ENCODE peak calls at places on chromosomes 1 and 21, in six cellular contexts. One of them, this sample, is unnamed.

GRCh38 chr21:45019076-45019886 is 55.1 kb upstream of the ADARB1 start:
- DNase-seq in renal cortical epithelial cell: no peak
- DNase-seq in HEK293T: no peak
- DNase-seq in hepatocyte: no peak
- DNase-seq in memory B cell: no peak
- DNase-seq in OCI-LY7: no peak
- DNase-seq in this sample: no peak

GRCh38 chr21:32351428-32351827 is 41.4 kb downstream of the URB1 start:
- DNase-seq in renal cortical epithelial cell: no peak
- DNase-seq in memory B cell: no peak
- DNase-seq in hepatocyte: no peak
- DNase-seq in OCI-LY7: no peak
- DNase-seq in HEK293T: no peak
- DNase-seq in this sample: no peak

GRCh38 chr1:155009221-155009711 is 6.7 kb downstream of the ZBTB7B start:
- DNase-seq in memory B cell: no peak
- DNase-seq in OCI-LY7: no peak
- DNase-seq in renal cortical epithelial cell: no peak
- DNase-seq in hepatocyte: no peak
- DNase-seq in HEK293T: no peak
- DNase-seq in this sample: no peak

GRCh38 chr1:86757272-86757984 is 53.1 kb downstream of the SH3GLB1 start:
- DNase-seq in HEK293T: no peak
- DNase-seq in hepatocyte: peak
- DNase-seq in renal cortical epithelial cell: peak
- DNase-seq in memory B cell: no peak
- DNase-seq in OCI-LY7: no peak
- DNase-seq in this sample: no peak

GRCh38 chr1:62361426-62361825 is 42.2 kb upstream of the KANK4 start:
- DNase-seq in OCI-LY7: no peak
- DNase-seq in HEK293T: no peak
- DNase-seq in renal cortical epithelial cell: no peak
- DNase-seq in hepatocyte: no peak
- DNase-seq in memory B cell: no peak
- DNase-seq in this sample: no peak

GRCh38 chr1:170664283-170664827 is 424 bp downstream of the PRRX1 start:
- DNase-seq in hepatocyte: no peak
- DNase-seq in OCI-LY7: no peak
- DNase-seq in HEK293T: peak
- DNase-seq in renal cortical epithelial cell: no peak
- DNase-seq in memory B cell: no peak
- DNase-seq in this sample: no peak

GRCh38 chr21:37762606-37763005 is 153.7 kb downstream of the KCNJ6 start:
- DNase-seq in memory B cell: no peak
- DNase-seq in HEK293T: no peak
- DNase-seq in hepatocyte: no peak
- DNase-seq in OCI-LY7: no peak
- DNase-seq in renal cortical epithelial cell: no peak
- DNase-seq in this sample: no peak

GRCh38 chr1:217660353-217661062 is 29.4 kb downstream of the SPATA17 start:
- DNase-seq in renal cortical epithelial cell: peak
- DNase-seq in OCI-LY7: peak
- DNase-seq in memory B cell: no peak
- DNase-seq in hepatocyte: peak
- DNase-seq in HEK293T: peak
- DNase-seq in this sample: peak

GRCh38 chr21:26939532-26940181 is 27.2 kb downstream of the ADAMTS5 start:
- DNase-seq in hepatocyte: no peak
- DNase-seq in HEK293T: no peak
- DNase-seq in memory B cell: no peak
- DNase-seq in OCI-LY7: no peak
- DNase-seq in renal cortical epithelial cell: peak
- DNase-seq in this sample: no peak

This sample was measured in erythroblast.